ENCODE peak calls at places on chromosomes 6 and 20, in five cellular contexts. E is lower lobe of right lung; P is CD4-positive, CD25-positive, alpha-beta regulatory T cell; O is CD8-positive, alpha-beta T cell; X is neuronal stem cell. I is an unnamed sample.

GRCh38 chr20:51412333-51412761 is 130.2 kb downstream of the NFATC2 start:
- DNase-seq in O (no peak), E (no peak), X (no peak), P (no peak), I (peak; percentile 13)

GRCh38 chr6:37126961-37127360 is 43.0 kb upstream of the PIM1 start:
- DNase-seq in X (no peak), O (no peak), E (no peak), P (no peak), I (no peak)

GRCh38 chr20:859661-860294 is 26.3 kb downstream of the FAM110A start:
- DNase-seq in P (no peak), O (no peak), E (no peak), X (no peak), I (no peak)

GRCh38 chr6:99002826-99003225 is 55.1 kb upstream of the FBXL4 start:
- DNase-seq in O (no peak), E (no peak), X (no peak), P (no peak), I (no peak)

GRCh38 chr6:136890986-136891385 is 31.1 kb upstream of the SLC35D3 start:
- DNase-seq in E (no peak), O (no peak), X (no peak), P (no peak), I (no peak)

GRCh38 chr20:53165452-53165851 is 193.3 kb downstream of the TSHZ2 start:
- DNase-seq in O (no peak), X (no peak), E (no peak), P (no peak), I (no peak)

GRCh38 chr20:8376940-8377339 is 244.9 kb downstream of the PLCB1 start:
- DNase-seq in X (no peak), P (no peak), E (no peak), O (no peak), I (no peak)

GRCh38 chr6:31879901-31880300 is 1.1 kb upstream of the SLC44A4 start:
- DNase-seq in E (no peak), X (no peak), P (no peak), O (no peak), I (no peak)

GRCh38 chr20:32291166-32291565 is 13.7 kb downstream of the KIF3B start:
- DNase-seq in X (no peak), P (no peak), E (no peak), O (no peak), I (no peak)

GRCh38 chr20:32289661-32290431 is 12.4 kb downstream of the KIF3B start:
- DNase-seq in P (no peak), X (no peak), O (no peak), E (no peak), I (no peak)

GRCh38 chr20:32287231-32287638 is 9.8 kb downstream of the KIF3B start:
- DNase-seq in X (no peak), O (no peak), P (no peak), E (no peak), I (no peak)

GRCh38 chr20:32285621-32286334 is 8.3 kb downstream of the KIF3B start:
- DNase-seq in X (no peak), E (no peak), P (peak; percentile 41), O (no peak), I (no peak)

DNA sequence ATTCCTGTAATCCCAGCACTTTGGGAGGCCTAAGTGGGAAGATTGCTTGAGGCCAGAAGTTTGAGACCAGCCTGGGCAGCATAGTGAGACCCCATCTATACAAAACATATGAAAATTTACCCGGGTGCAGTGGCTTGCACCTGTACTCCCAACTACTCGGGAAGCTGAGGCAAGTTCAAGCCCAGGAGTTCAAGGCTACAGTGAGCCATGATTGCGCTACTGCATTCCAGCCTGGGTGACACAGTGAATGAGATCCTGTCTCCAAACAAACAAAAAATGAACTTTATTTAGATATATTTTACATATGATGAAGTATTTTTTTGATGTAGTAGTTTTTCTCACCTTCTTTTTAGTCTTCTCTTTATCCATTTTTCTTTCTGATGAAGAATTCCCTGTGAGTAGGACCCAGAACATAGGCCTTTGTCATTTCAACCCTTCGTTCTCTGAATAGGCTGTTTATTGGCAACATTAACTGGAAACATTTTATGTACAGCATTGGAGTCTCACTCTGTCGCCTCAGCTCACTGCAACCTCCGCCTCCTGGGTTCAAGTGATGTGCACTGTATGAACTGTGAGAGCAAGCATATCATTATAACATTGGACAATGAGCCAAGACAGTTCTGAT is 10.9 kb downstream of the KIF3B start:
- DNase-seq in E (no peak), X (no peak), P (no peak), O (no peak), I (no peak)
- H3K27ac ChIP-seq in E (no peak overlapping the region), X (no peak overlapping the region), P (no peak overlapping the region), O (no peak overlapping the region), I (no peak overlapping the region)

DNA sequence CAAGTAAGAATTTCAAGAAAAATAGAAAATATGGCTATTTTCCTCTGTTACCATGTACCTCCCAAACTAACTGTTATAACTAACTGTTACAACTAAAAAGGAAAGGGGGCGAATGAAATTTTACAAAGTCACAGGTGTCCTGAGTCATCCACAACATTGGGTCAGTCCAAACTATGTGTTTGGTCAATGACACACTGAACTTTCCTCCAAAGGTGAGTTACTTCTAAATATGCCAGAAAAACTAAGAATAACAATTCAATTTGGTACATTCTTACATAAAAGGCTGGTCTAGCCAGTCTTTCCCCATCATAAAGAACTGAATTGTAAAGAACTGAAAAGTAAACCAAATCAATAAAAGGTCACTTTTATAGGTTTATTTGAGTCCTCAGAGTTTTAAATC is 44.3 kb downstream of the ILRUN start:
- DNase-seq in P (no peak), X (no peak), E (no peak), O (no peak), I (no peak)
- H3K27ac ChIP-seq in P (no peak overlapping the region), X (no peak overlapping the region), E (no peak overlapping the region), O (no peak overlapping the region), I (no peak overlapping the region)

DNA sequence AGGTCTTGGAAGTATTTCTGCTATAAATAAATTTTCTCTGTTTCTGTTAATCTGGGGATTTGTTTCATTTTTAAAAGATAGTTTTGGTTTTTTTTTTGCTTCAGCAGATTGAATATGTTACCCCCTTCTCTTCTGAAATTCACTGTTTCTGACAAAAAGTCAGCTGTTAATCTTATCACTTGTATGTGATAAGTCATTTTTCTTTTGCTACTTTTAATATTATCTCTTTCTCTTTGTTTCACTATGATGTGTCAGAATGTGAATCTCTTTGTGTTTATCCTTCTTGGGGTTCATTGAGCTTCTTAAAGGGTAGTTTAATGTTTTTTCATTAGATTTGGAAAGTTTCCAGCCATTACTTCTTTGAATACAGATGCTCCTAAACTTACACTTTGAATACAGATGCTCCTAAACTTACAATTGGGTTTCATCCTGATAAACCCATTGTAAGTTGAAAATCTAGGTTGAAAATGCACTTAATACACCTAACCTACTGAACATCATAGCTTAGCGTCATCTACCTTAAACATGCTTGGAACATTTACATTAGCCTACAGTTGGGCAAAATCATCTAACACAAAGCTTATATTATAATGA is 154.2 kb upstream of the COL21A1 start:
- DNase-seq in X (no peak), E (no peak), O (no peak), P (no peak), I (no peak)
- H3K27ac ChIP-seq in X (no peak overlapping the region), E (no peak overlapping the region), O (no peak overlapping the region), P (no peak overlapping the region), I (no peak overlapping the region)

GRCh38 chr20:3074812-3075211 is 3.4 kb downstream of the OXT start:
- DNase-seq in O (no peak), E (no peak), X (no peak), P (no peak), I (no peak)
- H3K27ac ChIP-seq in O (no peak overlapping the region), E (no peak overlapping the region), X (no peak overlapping the region), P (no peak overlapping the region), I (no peak overlapping the region)

GRCh38 chr20:45019027-45019763 is 52.9 kb downstream of the STK4 start:
- DNase-seq in E (no peak), O (no peak), X (no peak), P (no peak), I (no peak)

GRCh38 chr20:45017859-45018258 is 51.5 kb downstream of the STK4 start:
- DNase-seq in P (no peak), O (no peak), X (no peak), E (no peak), I (no peak)

GRCh38 chr20:45017281-45017680 is 51.0 kb downstream of the STK4 start:
- DNase-seq in E (no peak), P (no peak), X (no peak), O (no peak), I (no peak)

GRCh38 chr20:45014671-45015415 is 48.5 kb downstream of the STK4 start:
- DNase-seq in E (no peak), X (no peak), P (no peak), O (no peak), I (no peak)

GRCh38 chr20:45016089-45016641 is 49.9 kb downstream of the STK4 start:
- DNase-seq in X (no peak), P (no peak), E (no peak), O (no peak), I (no peak)
- H3K27ac ChIP-seq in X (no peak overlapping the region), P (no peak overlapping the region), E (no peak overlapping the region), O (no peak overlapping the region), I (no peak overlapping the region)

GRCh38 chr6:53598584-53598983 is 53.7 kb upstream of the GCLC start:
- DNase-seq in O (no peak), X (no peak), P (no peak), E (no peak), I (no peak)
- H3K27ac ChIP-seq in O (no peak overlapping the region), X (no peak overlapping the region), P (no peak overlapping the region), E (no peak overlapping the region), I (no peak overlapping the region)

I was measured in thoracic aorta.